ENCODE peak calls at places on chromosomes 6 and 20, in five cellular contexts. N is lower lobe of right lung, L is ascending aorta, M is IMR-90, J is H9. S is an unnamed sample.

GRCh38 chr6:11780097-11780428 is 1.5 kb upstream of the ADTRP start:
- DNase-seq in N (no peak), L (no peak), M (no peak), J (no peak), S (no peak)

GRCh38 chr6:15533379-15534044 is 129.3 kb downstream of the DTNBP1 start:
- DNase-seq in N (no peak), L (no peak), M (peak; percentile 47), J (peak; percentile 24), S (no peak)

GRCh38 chr6:31497595-31498476 is at the start of gene MICB:
- DNase-seq in N (peak; percentile 90), L (peak; percentile 55), M (peak; percentile 68), J (peak; percentile 96), S (peak; percentile 35)

GRCh38 chr6:320351-321157 is 28.3 kb downstream of the DUSP22 start:
- DNase-seq in N (no peak), L (no peak), M (no peak), J (no peak), S (no peak)

GRCh38 chr6:119686644-119687043 is 337.1 kb upstream of the MAN1A1 start:
- DNase-seq in N (no peak), L (no peak), M (no peak), J (no peak), S (no peak)

GRCh38 chr6:107713214-107713962 is 110.7 kb downstream of the SCML4 start:
- DNase-seq in N (no peak), L (no peak), M (no peak), J (no peak), S (no peak)

GRCh38 chr6:119170427-119171407 is 92.3 kb upstream of the FAM184A start:
- DNase-seq in N (no peak), L (no peak), M (peak; percentile 41), J (no peak), S (no peak)

GRCh38 chr6:47573109-47573508 is 95.5 kb downstream of the CD2AP start:
- DNase-seq in N (no peak), L (no peak), M (no peak), J (no peak), S (no peak)

GRCh38 chr6:123415844-123416468 is 220.8 kb downstream of the TRDN start:
- DNase-seq in N (no peak), L (no peak), M (peak; percentile 37), J (peak; percentile 38), S (no peak)

GRCh38 chr6:100463685-100464161 is 998 bp downstream of the SIM1 start:
- DNase-seq in N (no peak), L (no peak), M (no peak), J (peak; percentile 34), S (no peak)

GRCh38 chr6:42292002-42292735 is 74.5 kb upstream of the MRPS10 start:
- DNase-seq in N (no peak), L (no peak), M (peak; percentile 80), J (no peak), S (no peak)

GRCh38 chr6:7624781-7625710 is 35.0 kb downstream of the SNRNP48 start:
- DNase-seq in N (no peak), L (no peak), M (no peak), J (no peak), S (no peak)

GRCh38 chr6:118356054-118356453 is 192.0 kb upstream of the PLN start:
- DNase-seq in N (no peak), L (no peak), M (peak; percentile 41), J (no peak), S (no peak)

GRCh38 chr6:105750089-105750488 is 336.0 kb upstream of the PRDM1 start:
- DNase-seq in N (no peak), L (no peak), M (no peak), J (no peak), S (no peak)

GRCh38 chr6:110390404-110390803 is 25.0 kb downstream of the DDO start:
- DNase-seq in N (no peak), L (no peak), M (no peak), J (no peak), S (no peak)

GRCh38 chr6:32665621-32666140 is 776 bp downstream of the HLA-DQB1 start:
- DNase-seq in N (no peak), L (no peak), M (no peak), J (no peak), S (no peak)

GRCh38 chr20:4171538-4172116 is 156.3 kb upstream of the RNF24 start:
- DNase-seq in N (no peak), L (no peak), M (peak; percentile 21), J (no peak), S (no peak)

GRCh38 chr6:17021539-17021889 is 80.3 kb upstream of the STMND1 start:
- DNase-seq in N (no peak), L (no peak), M (peak; percentile 93), J (no peak), S (no peak)

GRCh38 chr6:119443993-119444641 is 94.6 kb upstream of the MAN1A1 start:
- DNase-seq in N (no peak), L (no peak), M (peak; percentile 47), J (no peak), S (no peak)

GRCh38 chr20:10481671-10482070 is 46.6 kb downstream of the SLX4IP start:
- DNase-seq in N (no peak), L (no peak), M (no peak), J (no peak), S (no peak)

GRCh38 chr20:60063739-60064138 is 105.5 kb downstream of the CDH26 start:
- DNase-seq in N (no peak), L (no peak), M (no peak), J (peak; percentile 3), S (no peak)

GRCh38 chr6:5746392-5747140 is 260.2 kb downstream of the NRN1 start:
- DNase-seq in N (no peak), L (no peak), M (no peak), J (peak; percentile 69), S (no peak)

GRCh38 chr6:89323461-89324098 is 8.5 kb upstream of the GABRR2 start:
- DNase-seq in N (no peak), L (no peak), M (peak; percentile 41), J (no peak), S (no peak)

GRCh38 chr6:169026175-169026574 is 227.5 kb downstream of the THBS2 start:
- DNase-seq in N (no peak), L (no peak), M (no peak), J (no peak), S (no peak)

GRCh38 chr6:44263357-44264100 is 1.8 kb downstream of the NFKBIE start:
- DNase-seq in N (no peak), L (no peak), M (peak; percentile 55), J (no peak), S (no peak)

GRCh38 chr6:97322811-97323210 is 39.8 kb upstream of the MMS22L start:
- DNase-seq in N (no peak), L (no peak), M (peak; percentile 52), J (no peak), S (no peak)

GRCh38 chr6:128179890-128180440 is 279.1 kb upstream of the THEMIS start:
- DNase-seq in N (no peak), L (no peak), M (no peak), J (no peak), S (no peak)

GRCh38 chr6:35718911-35719381 is 17.9 kb upstream of the ARMC12 start:
- DNase-seq in N (no peak), L (no peak), M (no peak), J (no peak), S (no peak)
- H3K27ac ChIP-seq in N (peak overlapping the region; percentile 88), L (peak overlapping the region; percentile 78), M (no peak overlapping the region), J (no peak overlapping the region), S (peak overlapping the region; percentile 78)

GRCh38 chr6:24887520-24887919 is 48.2 kb downstream of the RIPOR2 start:
- DNase-seq in N (no peak), L (no peak), M (no peak), J (no peak), S (no peak)
- H3K27ac ChIP-seq in N (no peak overlapping the region), L (no peak overlapping the region), M (no peak overlapping the region), J (no peak overlapping the region), S (no peak overlapping the region)

GRCh38 chr20:1536893-1537730 is 20.4 kb downstream of the SIRPD start:
- DNase-seq in N (peak; percentile 50), L (no peak), M (no peak), J (no peak), S (no peak)
- H3K27ac ChIP-seq in N (peak overlapping the region; percentile 78), L (peak overlapping the region; percentile 14), M (no peak overlapping the region), J (no peak overlapping the region), S (peak overlapping the region; percentile 44)

DNA sequence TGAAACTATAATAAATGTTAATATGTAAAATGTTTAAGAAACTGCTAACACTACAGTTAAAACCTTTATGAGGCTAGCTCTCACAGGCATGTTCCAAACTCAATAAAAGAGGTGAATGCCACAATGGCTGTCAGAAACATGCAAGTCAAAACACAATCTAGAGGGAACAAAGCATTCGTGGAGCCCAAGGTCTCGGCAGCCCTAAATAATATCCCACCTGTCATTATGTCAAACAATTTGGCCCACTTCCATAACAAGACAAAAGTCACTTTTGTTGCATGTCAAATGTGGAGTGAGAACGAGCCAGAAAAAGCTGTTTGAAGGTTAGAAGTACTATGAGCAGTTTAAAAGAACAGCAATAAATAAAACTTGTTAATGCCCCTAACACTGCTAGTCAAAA is 181.9 kb downstream of the GMDS start:
- DNase-seq in N (no peak), L (no peak), M (no peak), J (no peak), S (no peak)
- H3K27ac ChIP-seq in N (no peak overlapping the region), L (peak overlapping the region; percentile 27), M (no peak overlapping the region), J (no peak overlapping the region), S (no peak overlapping the region)

GRCh38 chr6:56771929-56772607 is 129.4 kb upstream of the DST start:
- DNase-seq in N (no peak), L (no peak), M (no peak), J (no peak), S (no peak)
- H3K27ac ChIP-seq in N (no peak overlapping the region), L (peak overlapping the region; percentile 68), M (no peak overlapping the region), J (no peak overlapping the region), S (no peak overlapping the region)

DNA sequence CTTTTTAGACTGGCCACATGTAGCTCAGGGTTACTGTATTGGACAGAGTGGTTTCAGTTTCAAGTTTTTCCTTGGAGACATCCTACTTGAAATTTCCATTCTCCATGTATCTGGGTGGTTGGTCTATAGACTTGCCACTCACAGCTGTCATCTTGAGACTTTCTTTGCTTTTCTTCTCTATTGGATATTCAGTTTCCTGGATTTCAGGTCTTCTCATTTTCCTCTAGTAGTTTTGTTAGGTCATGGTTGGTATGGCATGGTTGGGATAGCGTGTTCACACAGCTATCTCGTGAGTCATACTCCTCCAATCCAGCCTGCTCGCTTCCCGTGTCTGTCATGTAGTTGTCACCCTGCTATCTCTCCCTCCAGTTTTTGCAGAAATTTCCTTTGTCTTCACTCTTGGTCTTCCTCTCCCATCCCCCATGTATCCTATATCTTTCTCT is 48.3 kb downstream of the PTPN1 start:
- DNase-seq in N (no peak), L (no peak), M (peak; percentile 87), J (no peak), S (no peak)
- H3K27ac ChIP-seq in N (no peak overlapping the region), L (no peak overlapping the region), M (peak overlapping the region; percentile 7), J (no peak overlapping the region), S (no peak overlapping the region)

GRCh38 chr6:139587469-139587868 is 213.0 kb upstream of the CITED2 start:
- DNase-seq in N (no peak), L (no peak), M (peak; percentile 93), J (no peak), S (no peak)
- H3K27ac ChIP-seq in N (peak overlapping the region; percentile 0), L (no peak overlapping the region), M (peak overlapping the region; percentile 54), J (no peak overlapping the region), S (no peak overlapping the region)

GRCh38 chr6:55917756-55918415 is 42.5 kb upstream of the BMP5 start:
- DNase-seq in N (no peak), L (no peak), M (peak; percentile 48), J (no peak), S (no peak)
- H3K27ac ChIP-seq in N (no peak overlapping the region), L (no peak overlapping the region), M (peak overlapping the region; percentile 37), J (no peak overlapping the region), S (no peak overlapping the region)

S was measured in substantia nigra.